ENCODE peak calls at places on chromosomes 7 and 10, in seven cellular contexts. Y, U, E, O, X, Z and P are unnamed samples.

GRCh38 chr7:134927723-134928122 is 58.6 kb upstream of the AGBL3 start:
- DNase-seq in Y (no peak), U (no peak), E (no peak), O (no peak), X (no peak), Z (no peak), P (no peak)

GRCh38 chr7:255721-256361 is 34.1 kb upstream of the FOXL3 start:
- DNase-seq in Y (peak; percentile 52), U (no peak), E (no peak), O (peak; percentile 26), X (no peak), Z (no peak), P (no peak)

GRCh38 chr7:70402069-70402468 is 729.9 kb upstream of the GALNT17 start:
- DNase-seq in Y (no peak), U (no peak), E (no peak), O (no peak), X (no peak), Z (no peak), P (no peak)

GRCh38 chr7:99616359-99617186 is at the start of gene ZSCAN25:
- DNase-seq in Y (peak; percentile 94), U (peak; percentile 86), E (peak; percentile 98), O (peak; percentile 93), X (peak; percentile 66), Z (peak; percentile 93), P (peak; percentile 95)

GRCh38 chr10:6089334-6090219 is 743 bp downstream of the RBM17 start:
- DNase-seq in Y (no peak), U (no peak), E (peak; percentile 60), O (peak; percentile 25), X (no peak), Z (peak; percentile 25), P (peak; percentile 29)

GRCh38 chr7:74272305-74273038 is 16.7 kb upstream of the CLIP2 start:
- DNase-seq in Y (peak; percentile 84), U (no peak), E (peak; percentile 70), O (peak; percentile 89), X (no peak), Z (peak; percentile 69), P (no peak)

GRCh38 chr10:69439350-69439739 is 11.9 kb upstream of the TSPAN15 start:
- DNase-seq in Y (peak; percentile 97), U (no peak), E (no peak), O (no peak), X (no peak), Z (peak; percentile 68), P (no peak)

GRCh38 chr10:12597800-12598750 is 248.7 kb downstream of the CAMK1D start:
- DNase-seq in Y (no peak), U (no peak), E (no peak), O (no peak), X (no peak), Z (no peak), P (no peak)

GRCh38 chr10:127182161-127182560 is 14.2 kb downstream of the INSYN2A start:
- DNase-seq in Y (no peak), U (no peak), E (no peak), O (no peak), X (no peak), Z (no peak), P (no peak)

GRCh38 chr7:68787586-68787985 is 810.7 kb upstream of the AUTS2 start:
- DNase-seq in Y (no peak), U (no peak), E (no peak), O (no peak), X (no peak), Z (no peak), P (no peak)

GRCh38 chr10:114115661-114116060 is 58.3 kb downstream of the CCDC186 start:
- DNase-seq in Y (no peak), U (no peak), E (peak; percentile 4), O (no peak), X (no peak), Z (no peak), P (no peak)

DNA sequence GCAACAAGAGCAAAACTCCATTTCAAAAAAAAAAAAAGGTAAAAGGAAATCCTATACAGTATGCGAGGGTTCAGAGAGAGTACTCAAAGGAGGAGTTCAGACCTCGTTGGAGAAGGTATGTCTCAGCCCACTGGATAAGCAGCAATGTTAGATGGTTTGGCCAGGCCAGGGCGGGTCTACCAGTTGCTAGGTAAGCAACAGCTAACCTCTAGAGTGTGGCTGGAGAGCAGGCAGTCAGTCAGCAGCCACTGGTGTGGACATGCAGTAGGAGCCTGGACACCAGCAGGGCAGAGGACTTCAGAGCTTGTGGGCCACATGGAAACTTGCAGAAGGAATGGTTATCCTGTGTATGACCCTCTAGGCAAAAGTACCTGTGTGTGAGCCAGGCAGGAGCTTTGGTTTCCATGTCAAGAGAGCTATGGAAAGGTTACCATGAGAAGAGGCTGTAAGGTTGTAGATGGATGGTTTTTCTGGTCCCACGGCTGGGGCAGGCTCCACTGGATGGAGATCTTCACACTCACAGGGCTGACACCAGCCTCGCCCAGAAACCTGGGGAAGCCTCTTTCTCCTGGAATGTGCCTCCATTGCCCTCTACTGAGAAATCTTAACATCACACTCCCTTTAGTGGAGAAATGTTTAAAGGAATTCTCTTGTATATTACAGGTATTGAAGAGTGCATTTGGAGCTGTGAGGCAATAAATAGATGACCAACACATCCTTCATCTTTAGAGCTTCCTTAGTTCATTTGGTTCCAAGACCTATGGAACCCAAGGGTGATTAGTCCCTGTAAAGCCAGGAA is 63.6 kb downstream of the CCDC186 start:
- DNase-seq in Y (no peak), U (no peak), E (peak; percentile 45), O (no peak), X (no peak), Z (no peak), P (no peak)
- TF ChIP-seq CTCF in Y (no peak), U (no peak), E (peak; percentile 62), O (no peak), X (no peak), Z (peak; percentile 19), P (peak; percentile 36)

GRCh38 chr10:68332259-68333057 is at the start of gene PBLD:
- DNase-seq in Y (peak; percentile 85), U (peak; percentile 88), E (peak; percentile 93), O (peak; percentile 85), X (peak; percentile 12), Z (peak; percentile 77), P (peak; percentile 69)
- TF ChIP-seq CTCF in Y (peak; percentile 47), U (no peak), E (peak; percentile 45), O (peak; percentile 65), X (no peak), Z (peak; percentile 73), P (peak; percentile 52)

DNA sequence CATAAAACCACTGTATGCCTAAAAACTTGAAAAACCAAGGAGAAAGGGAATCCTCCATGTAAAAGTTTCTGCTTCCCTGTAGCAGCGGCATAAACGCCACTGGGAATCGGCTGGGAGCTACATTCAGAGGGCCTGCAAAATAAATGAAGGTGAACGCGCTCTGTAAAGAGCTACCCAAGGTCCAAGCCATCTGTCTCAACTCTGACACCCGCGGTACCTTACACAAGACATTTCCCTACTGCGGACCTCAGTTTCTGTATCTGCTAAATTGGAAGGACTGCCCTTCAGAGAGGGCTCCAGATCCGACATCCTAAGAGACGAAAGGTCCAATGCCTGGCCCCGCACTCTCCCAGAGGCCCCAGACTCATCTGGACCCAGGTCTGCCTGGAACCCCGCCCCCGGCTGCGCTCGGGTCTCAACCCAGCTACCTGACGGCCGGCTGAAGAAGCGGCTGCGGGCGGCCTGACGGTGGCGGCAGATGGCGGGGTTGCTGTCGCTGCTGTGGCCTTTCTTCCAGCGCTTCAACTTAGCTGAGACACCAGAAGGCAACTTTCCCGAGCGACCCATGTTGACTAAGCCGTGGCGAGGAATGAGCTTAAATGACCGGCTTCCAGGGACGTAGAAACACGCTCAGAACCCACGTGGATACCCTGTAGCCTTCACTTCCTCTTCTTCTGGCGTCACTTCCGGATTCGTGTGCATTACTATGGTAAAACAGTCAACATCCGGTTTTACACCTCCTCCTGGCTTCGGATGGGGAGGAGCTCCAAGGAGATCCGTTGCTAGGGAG is at the start of gene RRP12:
- DNase-seq in Y (peak; percentile 84), U (peak; percentile 95), E (peak; percentile 100), O (peak; percentile 91), X (peak; percentile 65), Z (peak; percentile 90), P (peak; percentile 99)
- TF ChIP-seq CTCF in Y (no peak), U (no peak), E (no peak), O (peak; percentile 30), X (no peak), Z (peak; percentile 18), P (no peak)

GRCh38 chr10:44731271-44731670 is 179.9 kb upstream of the TMEM72 start:
- DNase-seq in Y (no peak), U (no peak), E (no peak), O (no peak), X (no peak), Z (no peak), P (peak; percentile 64)

GRCh38 chr10:44733743-44734488 is 177.2 kb upstream of the TMEM72 start:
- DNase-seq in Y (no peak), U (no peak), E (peak; percentile 43), O (no peak), X (no peak), Z (no peak), P (peak; percentile 18)
- TF ChIP-seq CTCF in Y (no peak), U (no peak), E (peak; percentile 42), O (no peak), X (no peak), Z (no peak), P (peak; percentile 48)

GRCh38 chr10:23325132-23325531 is 19.5 kb downstream of the C10orf67 start:
- DNase-seq in Y (no peak), U (no peak), E (peak; percentile 11), O (no peak), X (no peak), Z (no peak), P (peak; percentile 54)
- TF ChIP-seq CTCF in Y (no peak), U (no peak), E (no peak), O (no peak), X (no peak), Z (no peak), P (peak; percentile 41)

GRCh38 chr7:112546723-112547513 is 66.1 kb downstream of the LSMEM1 start:
- DNase-seq in Y (no peak), U (no peak), E (peak; percentile 76), O (no peak), X (no peak), Z (no peak), P (no peak)
- TF ChIP-seq CTCF in Y (no peak), U (no peak), E (peak; percentile 79), O (no peak), X (no peak), Z (no peak), P (peak; percentile 7)